ENCODE peak calls at places on chromosomes 1 and 21, in four cellular contexts. R, V, U and I are unnamed samples.

GRCh38 chr1:184504012-184504694 is 117.3 kb downstream of the C1orf21 start:
- DNase-seq in R (no peak), V (no peak), U (no peak), I (no peak)

GRCh38 chr1:226671268-226671667 is 67.8 kb downstream of the ITPKB start:
- DNase-seq in R (no peak), V (no peak), U (no peak), I (no peak)

GRCh38 chr1:59446257-59446901 is 149.5 kb downstream of the FGGY start:
- DNase-seq in R (no peak), V (no peak), U (no peak), I (no peak)

GRCh38 chr1:162212713-162213112 is 143.2 kb downstream of the NOS1AP start:
- DNase-seq in R (no peak), V (no peak), U (peak), I (no peak)

GRCh38 chr1:177927021-177927596 is 42.7 kb downstream of the SEC16B start:
- DNase-seq in R (no peak), V (no peak), U (no peak), I (no peak)

GRCh38 chr1:3571263-3571662 is 40.0 kb downstream of the MEGF6 start:
- DNase-seq in R (no peak), V (no peak), U (no peak), I (no peak)

GRCh38 chr1:20124451-20125057 is 5.2 kb upstream of the PLA2G2D start:
- DNase-seq in R (no peak), V (peak), U (no peak), I (no peak)

GRCh38 chr1:199279872-199280649 is 641.2 kb downstream of the PTPRC start:
- DNase-seq in R (no peak), V (no peak), U (no peak), I (no peak)

GRCh38 chr1:199290186-199290585 is 651.3 kb downstream of the PTPRC start:
- DNase-seq in R (no peak), V (no peak), U (no peak), I (no peak)

GRCh38 chr21:36980280-36981048 is 14.0 kb upstream of the HLCS start:
- DNase-seq in R (no peak), V (no peak), U (no peak), I (no peak)

GRCh38 chr1:108877324-108877812 is 583 bp downstream of the GPSM2 start:
- DNase-seq in R (no peak), V (no peak), U (no peak), I (peak)

GRCh38 chr1:112882271-112882744 is 73.7 kb downstream of the SLC16A1 start:
- DNase-seq in R (no peak), V (no peak), U (no peak), I (no peak)

GRCh38 chr1:246220495-246221065 is 286.5 kb downstream of the SMYD3 start:
- DNase-seq in R (no peak), V (no peak), U (no peak), I (no peak)

GRCh38 chr1:184789899-184790298 is 35.2 kb upstream of the EDEM3 start:
- DNase-seq in R (no peak), V (no peak), U (no peak), I (no peak)

GRCh38 chr1:2587860-2588571 is 1.4 kb downstream of the PRXL2B start:
- DNase-seq in R (no peak), V (no peak), U (no peak), I (no peak)

GRCh38 chr1:164625004-164625617 is 66.1 kb downstream of the PBX1 start:
- DNase-seq in R (no peak), V (no peak), U (no peak), I (no peak)

GRCh38 chr1:110746644-110747259 is 72.0 kb upstream of the KCNA3 start:
- DNase-seq in R (no peak), V (peak), U (peak), I (peak)

GRCh38 chr1:11531314-11531870 is 52.4 kb downstream of the DISP3 start:
- DNase-seq in R (no peak), V (no peak), U (no peak), I (no peak)

GRCh38 chr1:54120698-54121481 is 31.9 kb downstream of the CDCP2 start:
- DNase-seq in R (no peak), V (peak), U (no peak), I (no peak)

DNA sequence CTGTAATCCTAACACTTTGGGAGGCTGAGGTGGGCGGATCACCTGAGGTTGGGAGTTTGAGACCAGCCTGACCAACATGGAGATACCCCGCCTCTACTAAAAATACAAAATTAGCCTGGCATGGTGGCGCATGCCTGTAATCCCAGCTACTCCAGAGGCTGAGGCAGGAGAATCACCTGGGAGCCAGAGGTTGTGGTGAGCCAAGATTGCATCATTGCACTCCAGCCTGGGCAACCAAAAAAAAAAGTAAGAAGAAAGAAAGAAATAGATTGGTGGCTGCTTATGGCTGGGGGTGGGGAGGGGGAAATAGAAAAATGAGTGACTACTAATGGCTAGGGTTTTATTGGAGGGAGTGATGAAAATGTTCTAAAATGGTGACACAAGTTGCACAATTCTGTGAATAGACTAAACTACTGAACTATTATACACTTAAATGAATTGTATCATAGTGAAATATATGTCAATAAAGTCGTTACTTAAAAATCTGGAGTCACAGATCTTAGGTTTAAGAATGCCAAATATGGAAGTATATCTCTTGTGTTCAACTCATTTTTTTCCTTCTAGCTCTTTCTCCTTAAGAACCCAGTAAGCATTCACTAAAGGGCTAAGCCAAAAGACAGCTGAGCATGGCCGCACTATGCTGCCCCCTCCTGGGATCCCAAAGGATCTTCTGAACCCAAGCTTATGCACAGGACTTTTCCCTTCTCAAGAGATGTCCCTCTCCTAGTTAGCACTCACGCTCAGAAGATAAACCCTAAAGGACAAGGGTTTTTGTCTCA is 3.2 kb upstream of the NPL start:
- DNase-seq in R (no peak), V (peak), U (peak), I (peak)
- TF ChIP-seq TARDBP in R (no peak), V (no peak), U (no peak), I (no peak)

DNA sequence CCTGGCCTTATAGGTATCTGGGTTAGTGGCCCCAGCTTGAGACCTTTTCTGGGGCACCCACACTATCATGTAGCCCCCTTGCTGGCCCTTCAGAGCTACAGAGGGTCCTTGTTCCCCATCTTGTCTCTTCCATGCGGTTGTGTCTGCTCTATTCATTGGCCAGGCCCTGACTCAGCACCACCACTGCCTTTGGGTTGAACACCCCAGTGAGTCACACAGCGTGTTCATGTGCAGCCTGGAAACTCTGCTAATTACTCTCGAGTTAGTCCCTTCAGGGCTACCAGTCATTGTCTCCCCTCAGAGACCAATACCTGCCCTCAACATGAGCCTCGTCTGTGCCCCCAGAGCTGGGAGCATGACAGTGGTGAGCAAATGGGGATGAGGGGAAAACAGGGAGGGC is 28.2 kb upstream of the IKBKE start:
- DNase-seq in R (no peak), V (peak), U (no peak), I (no peak)
- TF ChIP-seq BHLHE40 in R (no peak), V (no peak), U (no peak), I (no peak)

DNA sequence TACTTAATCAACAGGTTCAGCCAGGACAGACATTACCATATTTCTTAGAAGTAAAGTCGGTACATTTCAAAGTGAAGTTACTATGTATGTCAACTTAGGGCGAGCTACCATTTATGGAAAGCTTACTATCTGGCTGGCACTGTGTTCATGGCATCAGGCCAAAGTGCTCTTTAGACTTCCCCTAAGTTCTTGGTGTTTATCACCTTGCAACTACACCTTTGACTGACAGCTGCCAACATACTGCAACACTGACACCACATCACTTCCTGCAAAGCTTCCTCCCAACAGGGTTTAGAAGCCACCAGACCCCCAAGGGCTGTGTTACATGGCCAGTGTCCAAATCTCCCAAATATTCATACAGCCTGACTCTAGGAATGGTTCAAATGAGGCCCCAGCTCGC is 61.0 kb downstream of the TIAM1 start:
- DNase-seq in R (no peak), V (no peak), U (no peak), I (no peak)
- TF ChIP-seq SP1 in R (no peak), V (no peak), U (no peak), I (no peak)

GRCh38 chr1:232456720-232457119 is 173.2 kb downstream of the SIPA1L2 start:
- DNase-seq in R (no peak), V (no peak), U (no peak), I (no peak)

GRCh38 chr1:232457607-232458006 is 172.3 kb downstream of the SIPA1L2 start:
- DNase-seq in R (peak), V (no peak), U (no peak), I (no peak)

GRCh38 chr1:232459826-232460225 is 170.1 kb downstream of the SIPA1L2 start:
- DNase-seq in R (no peak), V (no peak), U (no peak), I (no peak)

GRCh38 chr1:232462200-232462599 is 167.7 kb downstream of the SIPA1L2 start:
- DNase-seq in R (no peak), V (no peak), U (no peak), I (no peak)

DNA sequence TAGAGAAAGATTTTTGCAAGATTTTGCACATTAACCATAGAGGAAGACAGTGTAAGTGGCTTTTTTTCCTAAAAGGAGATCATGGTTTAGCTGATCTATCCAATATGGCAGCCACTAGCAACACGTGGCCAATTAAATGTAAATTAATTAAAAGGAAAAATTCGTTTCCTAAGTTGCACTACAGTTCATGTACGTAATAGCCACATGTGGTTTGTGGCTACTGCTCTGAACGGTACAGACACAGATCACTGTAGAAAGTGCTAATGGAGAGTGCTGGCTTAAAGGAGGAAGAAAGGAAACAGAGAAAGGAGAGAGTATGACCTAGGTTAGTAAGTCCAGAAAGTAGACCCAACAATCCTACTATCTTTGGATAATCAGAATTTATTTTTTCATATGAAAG is 170.8 kb downstream of the SIPA1L2 start:
- DNase-seq in R (no peak), V (no peak), U (no peak), I (no peak)
- TF ChIP-seq TARDBP in R (no peak), V (no peak), U (no peak), I (no peak)

GRCh38 chr1:211473823-211474222 is 18.1 kb downstream of the RD3 start:
- DNase-seq in R (no peak), V (peak), U (no peak), I (peak)

GRCh38 chr1:211478376-211478775 is 13.6 kb downstream of the RD3 start:
- DNase-seq in R (no peak), V (no peak), U (no peak), I (no peak)

GRCh38 chr1:211474426-211474825 is 17.5 kb downstream of the RD3 start:
- DNase-seq in R (no peak), V (no peak), U (no peak), I (peak)

GRCh38 chr1:211478801-211479619 is 13.0 kb downstream of the RD3 start:
- DNase-seq in R (no peak), V (no peak), U (no peak), I (no peak)

DNA sequence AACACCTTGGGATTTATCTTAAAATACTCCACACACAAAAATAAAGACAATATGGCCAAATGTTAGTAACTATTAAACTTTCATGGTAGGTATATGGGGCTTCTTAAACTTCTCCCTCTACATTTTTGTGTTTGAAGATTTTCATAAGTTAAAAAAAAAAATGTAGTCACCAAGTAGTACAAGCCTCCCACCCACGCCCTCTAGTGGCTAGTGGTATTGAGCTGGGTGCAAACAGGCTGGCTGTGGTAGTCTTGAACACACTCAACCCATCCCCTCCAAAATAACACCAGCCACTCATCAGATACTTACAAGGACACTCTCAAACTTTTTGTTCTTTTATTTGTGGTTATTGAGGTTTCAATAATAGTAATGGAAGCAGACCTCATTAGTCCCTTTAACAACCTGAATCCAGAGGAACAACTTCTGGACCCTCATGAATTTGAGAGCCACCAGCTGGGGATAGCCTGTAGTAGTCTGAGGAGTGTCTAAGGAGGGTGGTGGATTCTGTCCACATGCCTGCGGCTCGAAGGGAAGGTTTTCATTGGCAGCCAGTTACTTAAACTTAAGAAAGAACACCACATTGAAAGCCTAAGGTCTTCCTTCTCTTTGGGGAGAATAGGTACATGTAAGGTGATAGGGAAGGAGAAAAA is 15.6 kb downstream of the RD3 start:
- DNase-seq in R (peak), V (peak), U (peak), I (peak)
- TF ChIP-seq BHLHE40 in R (no peak), V (no peak), U (no peak), I (no peak)